ENCODE peak calls at places on chromosomes 13 and 19, in four cellular contexts. One of them, this sample, is unnamed.

GRCh38 chr13:31267126-31267784 is 67.5 kb downstream of the B3GLCT start:
- DNase-seq in GM12878: no peak
- DNase-seq in K562: no peak
- DNase-seq in HepG2: no peak
- DNase-seq in this sample: no peak

GRCh38 chr19:11142528-11143171 is 12.9 kb downstream of the SPC24 start:
- DNase-seq in K562: peak
- DNase-seq in GM12878: no peak
- DNase-seq in HepG2: peak
- DNase-seq in this sample: peak

GRCh38 chr19:49556412-49557398 is 23.7 kb downstream of the NOSIP start:
- DNase-seq in GM12878: no peak
- DNase-seq in K562: no peak
- DNase-seq in HepG2: no peak
- DNase-seq in this sample: no peak

GRCh38 chr19:54114340-54114826 is 1.1 kb downstream of the TFPT start:
- DNase-seq in HepG2: no peak
- DNase-seq in GM12878: no peak
- DNase-seq in K562: peak
- DNase-seq in this sample: peak

GRCh38 chr19:33514885-33515485 is 6.6 kb downstream of the PEPD start:
- DNase-seq in HepG2: no peak
- DNase-seq in GM12878: no peak
- DNase-seq in K562: no peak
- DNase-seq in this sample: peak

GRCh38 chr13:36006347-36006746 is 124.8 kb downstream of the DCLK1 start:
- DNase-seq in HepG2: no peak
- DNase-seq in GM12878: no peak
- DNase-seq in K562: no peak
- DNase-seq in this sample: no peak

GRCh38 chr13:111049791-111050538 is 65.1 kb upstream of the ARHGEF7 start:
- DNase-seq in GM12878: no peak
- DNase-seq in HepG2: no peak
- DNase-seq in K562: peak
- DNase-seq in this sample: no peak

GRCh38 chr13:114108141-114108761 is 24.2 kb downstream of the RASA3 start:
- DNase-seq in K562: no peak
- DNase-seq in GM12878: no peak
- DNase-seq in HepG2: no peak
- DNase-seq in this sample: no peak

GRCh38 chr13:84399320-84400085 is 517.2 kb upstream of the SLITRK1 start:
- DNase-seq in K562: no peak
- DNase-seq in HepG2: peak
- DNase-seq in GM12878: no peak
- DNase-seq in this sample: no peak

GRCh38 chr13:76503756-76504155 is 382.4 kb downstream of the KCTD12 start:
- DNase-seq in K562: no peak
- DNase-seq in HepG2: no peak
- DNase-seq in GM12878: no peak
- DNase-seq in this sample: no peak

GRCh38 chr13:74070065-74070464 is 64.1 kb downstream of the KLF12 start:
- DNase-seq in K562: no peak
- DNase-seq in GM12878: peak
- DNase-seq in HepG2: no peak
- DNase-seq in this sample: no peak

GRCh38 chr13:63381078-63381859 is 1965.6 kb upstream of the PCDH20 start:
- DNase-seq in GM12878: no peak
- DNase-seq in HepG2: no peak
- DNase-seq in K562: no peak
- DNase-seq in this sample: peak

GRCh38 chr13:59384154-59384553 is 779.6 kb downstream of the DIAPH3 start:
- DNase-seq in GM12878: no peak
- DNase-seq in K562: no peak
- DNase-seq in HepG2: no peak
- DNase-seq in this sample: no peak

GRCh38 chr19:18996351-18996750 is 37.0 kb downstream of the SUGP2 start:
- DNase-seq in HepG2: no peak
- DNase-seq in K562: no peak
- DNase-seq in GM12878: no peak
- DNase-seq in this sample: no peak

GRCh38 chr19:18999016-18999758 is 34.1 kb downstream of the SUGP2 start:
- DNase-seq in GM12878: no peak
- DNase-seq in HepG2: no peak
- DNase-seq in K562: no peak
- DNase-seq in this sample: peak

GRCh38 chr19:18996796-18997394 is 36.4 kb downstream of the SUGP2 start:
- DNase-seq in GM12878: no peak
- DNase-seq in HepG2: no peak
- DNase-seq in K562: no peak
- DNase-seq in this sample: no peak

GRCh38 chr19:18998276-18998675 is 35.0 kb downstream of the SUGP2 start:
- DNase-seq in GM12878: no peak
- DNase-seq in HepG2: no peak
- DNase-seq in K562: no peak
- DNase-seq in this sample: no peak

DNA sequence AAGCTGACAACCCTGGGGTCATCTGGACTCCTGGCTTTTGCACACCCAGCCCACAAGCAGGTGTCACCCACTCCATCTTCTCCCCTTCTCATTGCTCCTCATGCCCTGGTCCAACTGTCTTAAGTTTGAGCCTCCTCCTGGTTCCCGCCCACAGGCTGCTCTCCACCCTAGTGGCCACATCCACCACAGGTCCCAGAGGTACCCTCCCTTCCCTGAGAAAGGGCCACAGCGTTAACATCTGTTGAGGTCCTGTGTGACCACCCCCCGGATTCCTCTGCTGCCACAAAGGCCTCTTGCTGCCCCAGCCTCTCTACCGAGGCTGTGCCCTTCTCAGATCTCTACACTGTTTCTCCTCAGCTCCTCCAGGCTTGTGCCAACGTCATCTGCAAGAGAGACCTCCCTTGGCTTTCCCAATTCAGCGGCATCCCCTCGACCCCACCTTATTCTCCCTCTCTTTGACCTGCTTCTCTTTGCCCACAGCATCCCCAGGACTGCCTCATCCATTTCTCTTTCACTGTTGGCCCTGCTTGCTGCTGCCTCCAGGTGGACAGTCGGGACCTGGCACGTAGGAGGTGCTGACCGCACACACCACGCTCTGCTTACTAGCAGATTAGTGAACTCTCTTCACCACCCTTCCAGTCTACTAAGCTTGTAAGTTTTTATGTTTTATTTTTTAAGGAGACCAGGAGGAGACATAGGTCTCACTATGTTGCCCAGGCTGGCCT is 33.3 kb downstream of the SUGP2 start:
- DNase-seq in HepG2: no peak
- DNase-seq in K562: no peak
- DNase-seq in GM12878: no peak
- DNase-seq in this sample: peak
- TF ChIP-seq MXI1 in HepG2: no peak
- TF ChIP-seq MXI1 in K562: no peak
- TF ChIP-seq MXI1 in GM12878: no peak
- TF ChIP-seq MXI1 in this sample: no peak

GRCh38 chr19:1249298-1249989 is 1.1 kb downstream of the MIDN start:
- DNase-seq in K562: peak
- DNase-seq in GM12878: no peak
- DNase-seq in HepG2: peak
- DNase-seq in this sample: peak
- TF ChIP-seq POLR2A in K562: peak
- TF ChIP-seq POLR2A in GM12878: peak
- TF ChIP-seq POLR2A in HepG2: no peak
- TF ChIP-seq POLR2A in this sample: peak

GRCh38 chr13:39870197-39870746 is 214.8 kb downstream of the COG6 start:
- DNase-seq in HepG2: no peak
- DNase-seq in K562: no peak
- DNase-seq in GM12878: no peak
- DNase-seq in this sample: no peak
- TF ChIP-seq MXI1 in HepG2: no peak
- TF ChIP-seq MXI1 in K562: no peak
- TF ChIP-seq MXI1 in GM12878: no peak
- TF ChIP-seq MXI1 in this sample: no peak

GRCh38 chr19:2050991-2051770 is at the start of gene MKNK2:
- DNase-seq in K562: peak
- DNase-seq in HepG2: peak
- DNase-seq in GM12878: no peak
- DNase-seq in this sample: peak

GRCh38 chr19:2049741-2050348 is 1.2 kb downstream of the MKNK2 start:
- DNase-seq in HepG2: peak
- DNase-seq in K562: peak
- DNase-seq in GM12878: no peak
- DNase-seq in this sample: peak

GRCh38 chr19:2048959-2049740 is 1.9 kb downstream of the MKNK2 start:
- DNase-seq in GM12878: no peak
- DNase-seq in K562: no peak
- DNase-seq in HepG2: no peak
- DNase-seq in this sample: no peak

GRCh38 chr19:2051771-2052704 is 994 bp upstream of the MKNK2 start:
- DNase-seq in HepG2: no peak
- DNase-seq in GM12878: peak
- DNase-seq in K562: no peak
- DNase-seq in this sample: no peak

GRCh38 chr19:2050349-2050990 is 574 bp downstream of the MKNK2 start:
- DNase-seq in K562: no peak
- DNase-seq in HepG2: no peak
- DNase-seq in GM12878: no peak
- DNase-seq in this sample: no peak
- TF ChIP-seq POLR2A in K562: no peak
- TF ChIP-seq POLR2A in HepG2: no peak
- TF ChIP-seq POLR2A in GM12878: peak
- TF ChIP-seq POLR2A in this sample: no peak

This sample was measured in IMR-90.